ENCODE peak calls at places on chromosomes 11 and 22, in five cellular contexts. C is foreskin fibroblast; W is heart left ventricle; S is CD8-positive, alpha-beta memory T cell; P is lower lobe of right lung. M is an unnamed sample.

GRCh38 chr11:19768815-19769214 is 56.2 kb downstream of the NAV2 start:
- DNase-seq in C (no peak), W (no peak), S (no peak), P (no peak), M (no peak)

GRCh38 chr22:32534252-32535215 is 59.9 kb downstream of the FBXO7 start:
- DNase-seq in C (peak), W (peak), S (no peak), P (no peak), M (peak)

GRCh38 chr22:44994399-44995281 is 15.2 kb downstream of the PHF21B start:
- DNase-seq in C (no peak), W (no peak), S (no peak), P (no peak), M (no peak)

GRCh38 chr22:39092111-39092867 is 4.8 kb upstream of the APOBEC3H start:
- DNase-seq in C (no peak), W (no peak), S (no peak), P (peak), M (no peak)

GRCh38 chr11:130524132-130524790 is 75.8 kb downstream of the ADAMTS15 start:
- DNase-seq in C (no peak), W (no peak), S (no peak), P (no peak), M (no peak)

GRCh38 chr11:1304376-1304775 is 5.1 kb downstream of the TOLLIP start:
- DNase-seq in C (no peak), W (no peak), S (no peak), P (no peak), M (peak)

GRCh38 chr11:4074266-4074665 is 20.3 kb upstream of the RRM1 start:
- DNase-seq in C (no peak), W (no peak), S (no peak), P (no peak), M (no peak)

GRCh38 chr11:19712281-19713220 is at the start of gene NAV2:
- DNase-seq in C (peak), W (peak), S (peak), P (peak), M (peak)

GRCh38 chr11:96149743-96150555 is 193.0 kb downstream of the MAML2 start:
- DNase-seq in C (peak), W (no peak), S (no peak), P (no peak), M (no peak)

GRCh38 chr11:1706634-1707400 is 9.8 kb downstream of the KRTAP5-6 start:
- DNase-seq in C (no peak), W (no peak), S (no peak), P (no peak), M (no peak)

GRCh38 chr11:109858152-109858551 is 235.0 kb upstream of the ZC3H12C start:
- DNase-seq in C (no peak), W (no peak), S (no peak), P (no peak), M (no peak)

GRCh38 chr11:73521621-73522020 is 76.3 kb downstream of the FAM168A start:
- DNase-seq in C (peak), W (no peak), S (no peak), P (no peak), M (no peak)

GRCh38 chr22:45318168-45318557 is 8.4 kb downstream of the FAM118A start:
- DNase-seq in C (peak), W (peak), S (peak), P (peak), M (peak)

GRCh38 chr11:65218446-65218845 is 36.7 kb downstream of the CAPN1 start:
- DNase-seq in C (no peak), W (peak), S (no peak), P (no peak), M (no peak)

GRCh38 chr11:69035150-69035958 is 13.4 kb upstream of the TPCN2 start:
- DNase-seq in C (no peak), W (no peak), S (no peak), P (no peak), M (no peak)

GRCh38 chr11:70574725-70575347 is 176.5 kb downstream of the CTTN start:
- DNase-seq in C (no peak), W (no peak), S (peak), P (no peak), M (no peak)

GRCh38 chr11:134468796-134469195 is 56.8 kb upstream of the B3GAT1 start:
- DNase-seq in C (no peak), W (no peak), S (no peak), P (no peak), M (no peak)

GRCh38 chr22:21612858-21613257 is 17.0 kb downstream of the YDJC start:
- DNase-seq in C (no peak), W (no peak), S (no peak), P (no peak), M (no peak)

GRCh38 chr11:134452026-134452848 is 40.2 kb upstream of the B3GAT1 start:
- DNase-seq in C (no peak), W (no peak), S (no peak), P (no peak), M (no peak)

GRCh38 chr11:95074806-95075563 is 8.3 kb downstream of the SRSF8 start:
- DNase-seq in C (peak), W (peak), S (no peak), P (peak), M (peak)

GRCh38 chr11:3959015-3959917 is 103.8 kb downstream of the STIM1 start:
- DNase-seq in C (peak), W (no peak), S (no peak), P (no peak), M (no peak)

GRCh38 chr11:61904539-61905048 is 12.8 kb downstream of the RAB3IL1 start:
- DNase-seq in C (no peak), W (no peak), S (no peak), P (peak), M (peak)
- H3K4me3 ChIP-seq in C (no peak), W (no peak), S (no peak), P (no peak), M (no peak)

GRCh38 chr22:36327922-36328551 is 59.7 kb downstream of the MYH9 start:
- DNase-seq in C (peak), W (peak), S (no peak), P (no peak), M (peak)

GRCh38 chr22:36330127-36330526 is 57.6 kb downstream of the MYH9 start:
- DNase-seq in C (no peak), W (no peak), S (no peak), P (no peak), M (no peak)

GRCh38 chr22:36330655-36331305 is 57.0 kb downstream of the MYH9 start:
- DNase-seq in C (peak), W (peak), S (no peak), P (no peak), M (no peak)

GRCh38 chr22:36329217-36330078 is 58.3 kb downstream of the MYH9 start:
- DNase-seq in C (peak), W (peak), S (peak), P (peak), M (peak)

DNA sequence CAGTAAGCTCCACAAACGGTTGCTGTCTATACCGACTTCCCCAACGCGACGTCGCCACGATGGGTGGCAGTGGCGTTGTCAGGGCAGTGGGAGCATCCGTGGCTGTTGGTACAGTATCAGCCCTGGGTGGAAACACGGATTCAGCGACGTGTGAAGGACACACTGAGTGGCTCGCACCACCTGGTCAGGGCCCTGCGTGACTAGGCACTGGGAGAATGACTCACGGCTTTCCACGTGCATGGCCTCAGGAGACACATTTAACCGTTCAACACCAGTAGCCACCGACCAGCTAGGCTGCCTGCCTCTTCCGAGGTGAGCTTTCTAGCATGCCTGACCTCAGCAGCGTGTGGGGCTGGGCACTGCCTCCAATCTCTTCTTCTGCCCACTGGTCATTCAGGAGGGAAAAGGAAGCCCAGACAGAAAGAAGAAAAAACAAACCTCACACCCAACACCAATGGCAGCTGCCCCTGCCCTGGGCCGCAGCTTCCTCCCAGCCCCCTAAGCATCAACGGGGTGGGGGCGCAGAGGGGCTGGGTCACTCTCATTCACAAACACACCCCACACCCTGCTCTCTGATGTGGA is 59.0 kb downstream of the MYH9 start:
- DNase-seq in C (peak), W (peak), S (peak), P (no peak), M (peak)
- H3K4me3 ChIP-seq in C (no peak), W (peak), S (peak), P (peak), M (no peak)

DNA sequence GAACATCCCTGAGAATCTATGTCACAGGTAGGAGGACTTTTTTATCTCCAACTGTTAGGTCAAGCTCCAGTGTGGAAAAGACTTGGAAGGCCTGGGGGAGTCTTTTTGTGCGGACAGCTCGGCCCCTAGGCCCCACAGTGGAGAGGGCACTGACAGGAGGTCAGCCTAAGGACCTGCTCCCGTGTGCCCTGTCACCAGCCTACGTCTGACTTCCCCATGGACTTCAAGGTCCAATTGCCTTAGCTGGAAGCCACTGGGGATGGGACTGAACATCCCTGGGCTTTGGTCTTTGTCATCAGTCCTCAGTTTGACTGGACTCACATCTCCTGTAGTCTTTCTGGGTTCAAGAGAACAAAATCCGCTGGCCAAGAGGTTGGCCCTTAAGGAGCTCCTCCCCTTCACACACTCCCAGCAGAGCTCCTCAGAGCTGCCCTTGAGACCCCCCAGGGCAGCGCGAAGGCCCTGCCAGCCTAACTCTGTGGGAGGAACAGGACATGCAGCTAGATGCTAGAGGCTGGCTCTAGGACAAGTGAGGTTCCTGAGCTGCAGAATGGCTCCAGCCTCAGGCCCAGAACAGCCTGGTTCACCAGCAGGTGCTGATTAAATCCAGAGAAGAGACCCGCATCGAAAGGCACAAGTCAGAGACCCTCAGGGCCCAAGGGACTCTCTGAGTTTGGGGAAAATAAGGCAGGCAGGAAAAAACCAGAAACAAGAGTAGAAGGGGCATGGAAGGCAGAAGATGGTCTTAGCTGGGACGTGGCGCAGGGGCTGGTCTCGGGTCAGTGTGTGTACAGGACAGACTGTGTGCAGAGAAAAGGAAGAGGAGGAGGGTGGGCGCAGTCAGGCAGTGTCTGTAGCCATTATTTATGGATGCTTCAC is 31.6 kb downstream of the PPP2R1B start:
- DNase-seq in C (peak), W (no peak), S (no peak), P (no peak), M (no peak)
- H3K4me3 ChIP-seq in C (no peak), W (peak), S (no peak), P (peak), M (no peak)

GRCh38 chr11:107931206-107931605 is 3.0 kb downstream of the RAB39A start:
- DNase-seq in C (no peak), W (no peak), S (no peak), P (no peak), M (no peak)
- H3K4me3 ChIP-seq in C (no peak), W (no peak), S (no peak), P (no peak), M (no peak)

DNA sequence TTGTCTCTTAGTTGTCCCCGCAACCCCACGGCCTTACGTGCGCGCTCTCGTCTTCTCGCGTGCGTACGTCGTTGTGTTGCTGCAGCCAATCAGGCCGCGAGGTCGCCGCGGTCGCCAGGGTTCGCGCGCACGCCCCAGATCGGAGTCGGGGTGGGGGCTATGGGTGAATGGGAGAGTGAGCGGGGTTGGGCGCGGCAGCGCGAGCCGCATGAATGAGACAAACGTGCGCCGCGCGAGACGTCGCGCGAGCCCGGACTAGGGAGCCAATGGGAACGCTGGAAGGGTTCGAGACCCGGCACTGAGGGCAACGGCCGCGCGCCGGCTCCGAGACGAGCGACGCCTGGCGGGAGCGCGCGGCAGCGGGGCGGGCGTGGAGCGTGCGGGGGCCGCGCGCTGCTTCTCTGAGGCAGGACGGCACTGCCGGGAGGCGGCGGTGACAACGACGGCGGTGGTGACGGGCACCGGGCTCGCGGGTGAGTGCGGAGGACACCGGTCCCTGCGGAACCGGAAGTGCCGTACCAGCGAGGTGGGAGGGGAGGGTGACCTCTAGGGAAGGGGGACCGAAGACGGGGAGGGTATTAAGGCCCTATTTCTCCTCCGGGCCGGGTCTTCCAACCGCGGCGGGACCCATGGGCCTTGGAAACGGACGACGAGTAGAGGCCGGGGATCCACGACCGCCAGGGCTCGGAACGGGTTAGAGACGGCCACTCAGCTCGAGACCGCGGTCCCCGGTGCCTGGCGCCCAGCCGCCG is at the start of gene ZDHHC5:
- DNase-seq in C (peak), W (peak), S (peak), P (peak), M (peak)
- H3K4me3 ChIP-seq in C (peak), W (peak), S (peak), P (peak), M (peak)

GRCh38 chr22:43956805-43957463 is 1.7 kb downstream of the SAMM50 start:
- DNase-seq in C (no peak), W (no peak), S (no peak), P (no peak), M (no peak)
- H3K4me3 ChIP-seq in C (peak), W (peak), S (no peak), P (no peak), M (no peak)

GRCh38 chr11:120239713-120240640 is at the start of gene POU2F3:
- DNase-seq in C (no peak), W (no peak), S (no peak), P (peak), M (peak)
- H3K4me3 ChIP-seq in C (no peak), W (no peak), S (no peak), P (peak), M (no peak)

DNA sequence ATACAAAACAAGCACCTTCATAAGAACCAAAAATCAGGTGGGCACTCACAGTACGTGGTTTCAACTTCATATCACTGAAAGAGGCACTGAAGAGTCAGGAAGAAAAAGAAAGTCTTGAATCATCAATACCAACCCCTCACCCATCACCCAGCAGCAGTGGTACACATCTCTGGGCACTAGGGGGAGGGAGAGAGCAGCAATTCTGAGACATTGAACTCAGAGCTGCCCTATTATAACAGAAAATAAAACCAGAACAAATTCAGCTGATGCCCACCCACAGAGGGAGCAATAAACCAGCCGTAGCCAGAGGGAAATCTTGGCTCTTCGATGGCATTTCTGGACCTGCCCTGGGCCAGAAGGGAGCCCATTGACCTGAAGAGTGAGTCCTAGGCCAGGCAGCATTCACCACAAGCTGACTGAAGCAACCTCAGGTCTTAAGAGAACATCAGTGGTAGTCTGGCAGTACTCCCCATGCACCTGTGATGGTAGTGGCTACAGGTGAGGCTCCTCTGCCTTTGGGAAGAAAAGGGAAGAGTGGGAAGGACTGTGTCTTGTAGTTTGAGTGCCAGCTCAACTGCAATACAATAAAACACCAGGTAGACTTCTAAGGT is 42.2 kb upstream of the FAM181B start:
- DNase-seq in C (peak), W (no peak), S (no peak), P (no peak), M (no peak)
- H3K4me3 ChIP-seq in C (no peak), W (no peak), S (no peak), P (no peak), M (no peak)

DNA sequence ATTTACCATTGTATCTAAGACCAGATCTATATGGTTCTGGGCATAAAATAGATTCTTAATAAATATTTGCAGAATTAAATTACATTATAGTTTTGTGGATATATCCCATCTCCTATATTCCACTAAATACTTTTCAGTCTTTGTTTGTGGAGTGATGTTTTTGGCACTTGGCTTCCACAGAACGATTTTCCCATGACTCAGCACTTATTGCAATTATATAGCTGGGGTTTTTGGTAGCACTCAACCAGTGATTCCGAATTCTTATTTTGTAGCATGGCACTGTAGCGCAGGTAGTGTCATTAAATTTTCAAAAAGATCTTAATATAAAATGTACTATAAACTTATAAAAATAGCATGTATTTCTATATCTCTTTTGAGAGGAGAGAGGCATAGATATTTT is 221.2 kb downstream of the TRPC6 start:
- DNase-seq in C (no peak), W (no peak), S (no peak), P (no peak), M (no peak)
- H3K4me3 ChIP-seq in C (no peak), W (no peak), S (no peak), P (no peak), M (no peak)